ENCODE peak calls at places on chromosomes 1 and 21, in six cellular contexts. One of them, this sample, is unnamed.

GRCh38 chr1:198669023-198669698 is 30.3 kb downstream of the PTPRC start:
- DNase-seq in ELF-1: no peak
- DNase-seq in NCI-H1694: no peak
- DNase-seq in GM23248: peak; percentile 93
- DNase-seq in lung: no peak
- DNase-seq in GM10248: peak; percentile 29
- DNase-seq in this sample: peak; percentile 95

GRCh38 chr1:198880818-198881597 is 242.2 kb downstream of the PTPRC start:
- DNase-seq in lung: no peak
- DNase-seq in ELF-1: no peak
- DNase-seq in GM23248: peak; percentile 94
- DNase-seq in NCI-H1694: no peak
- DNase-seq in GM10248: no peak
- DNase-seq in this sample: no peak

GRCh38 chr1:31562707-31563360 is 13.5 kb upstream of the TINAGL1 start:
- DNase-seq in ELF-1: peak; percentile 92
- DNase-seq in GM10248: no peak
- DNase-seq in NCI-H1694: no peak
- DNase-seq in lung: no peak
- DNase-seq in GM23248: peak; percentile 29
- DNase-seq in this sample: no peak

GRCh38 chr1:244022301-244022700 is 28.8 kb upstream of the ZBTB18 start:
- DNase-seq in ELF-1: peak; percentile 83
- DNase-seq in GM23248: peak; percentile 71
- DNase-seq in NCI-H1694: no peak
- DNase-seq in lung: no peak
- DNase-seq in GM10248: no peak
- DNase-seq in this sample: no peak

GRCh38 chr1:169538998-169539871 is 47.0 kb downstream of the F5 start:
- DNase-seq in lung: no peak
- DNase-seq in ELF-1: no peak
- DNase-seq in GM23248: peak; percentile 71
- DNase-seq in GM10248: no peak
- DNase-seq in NCI-H1694: no peak
- DNase-seq in this sample: no peak

GRCh38 chr1:245751671-245752070 is 596.9 kb downstream of the KIF26B start:
- DNase-seq in lung: no peak
- DNase-seq in NCI-H1694: no peak
- DNase-seq in GM10248: no peak
- DNase-seq in ELF-1: peak; percentile 27
- DNase-seq in GM23248: no peak
- DNase-seq in this sample: no peak

GRCh38 chr1:192474080-192474683 is 101.4 kb upstream of the RGS1 start:
- DNase-seq in ELF-1: peak; percentile 19
- DNase-seq in lung: no peak
- DNase-seq in NCI-H1694: peak; percentile 42
- DNase-seq in GM10248: peak; percentile 35
- DNase-seq in GM23248: peak; percentile 79
- DNase-seq in this sample: peak; percentile 67

GRCh38 chr1:186578325-186579016 is 101.8 kb downstream of the PTGS2 start:
- DNase-seq in lung: no peak
- DNase-seq in NCI-H1694: no peak
- DNase-seq in GM23248: no peak
- DNase-seq in GM10248: no peak
- DNase-seq in ELF-1: no peak
- DNase-seq in this sample: peak; percentile 10

GRCh38 chr1:8450312-8450711 is 132.4 kb downstream of the SLC45A1 start:
- DNase-seq in GM23248: no peak
- DNase-seq in GM10248: no peak
- DNase-seq in ELF-1: no peak
- DNase-seq in NCI-H1694: no peak
- DNase-seq in lung: no peak
- DNase-seq in this sample: no peak

GRCh38 chr1:41728403-41729202 is 190.1 kb downstream of the HIVEP3 start:
- DNase-seq in ELF-1: peak; percentile 39
- DNase-seq in GM10248: peak; percentile 89
- DNase-seq in NCI-H1694: no peak
- DNase-seq in GM23248: no peak
- DNase-seq in lung: no peak
- DNase-seq in this sample: peak; percentile 95

GRCh38 chr1:197312163-197312562 is 44.1 kb downstream of the CRB1 start:
- DNase-seq in lung: no peak
- DNase-seq in GM10248: no peak
- DNase-seq in GM23248: no peak
- DNase-seq in ELF-1: no peak
- DNase-seq in NCI-H1694: no peak
- DNase-seq in this sample: no peak

GRCh38 chr1:44847786-44848185 is 4.7 kb upstream of the PTCH2 start:
- DNase-seq in GM23248: no peak
- DNase-seq in NCI-H1694: no peak
- DNase-seq in lung: no peak
- DNase-seq in GM10248: no peak
- DNase-seq in ELF-1: no peak
- DNase-seq in this sample: no peak

GRCh38 chr21:45330075-45330781 is 42.5 kb upstream of the POFUT2 start:
- DNase-seq in ELF-1: peak; percentile 94
- DNase-seq in NCI-H1694: no peak
- DNase-seq in GM23248: peak; percentile 88
- DNase-seq in lung: peak; percentile 88
- DNase-seq in GM10248: no peak
- DNase-seq in this sample: no peak

GRCh38 chr1:94666797-94667196 is 125.2 kb upstream of the F3 start:
- DNase-seq in GM10248: no peak
- DNase-seq in NCI-H1694: no peak
- DNase-seq in ELF-1: no peak
- DNase-seq in GM23248: no peak
- DNase-seq in lung: no peak
- DNase-seq in this sample: no peak

GRCh38 chr1:229848762-229849677 is 218.0 kb upstream of the GALNT2 start:
- DNase-seq in GM10248: peak; percentile 33
- DNase-seq in NCI-H1694: peak; percentile 31
- DNase-seq in ELF-1: peak; percentile 38
- DNase-seq in lung: no peak
- DNase-seq in GM23248: peak; percentile 56
- DNase-seq in this sample: peak; percentile 42

GRCh38 chr1:53133261-53134041 is 9.0 kb downstream of the SLC1A7 start:
- DNase-seq in NCI-H1694: no peak
- DNase-seq in lung: no peak
- DNase-seq in GM23248: no peak
- DNase-seq in GM10248: no peak
- DNase-seq in ELF-1: no peak
- DNase-seq in this sample: no peak

GRCh38 chr21:36113647-36114428 is 21.0 kb upstream of the CBR3 start:
- DNase-seq in NCI-H1694: no peak
- DNase-seq in ELF-1: no peak
- DNase-seq in lung: peak; percentile 88
- DNase-seq in GM10248: no peak
- DNase-seq in GM23248: no peak
- DNase-seq in this sample: peak; percentile 70

GRCh38 chr1:92567211-92567868 is 80.6 kb upstream of the GFI1 start:
- DNase-seq in lung: no peak
- DNase-seq in ELF-1: no peak
- DNase-seq in NCI-H1694: no peak
- DNase-seq in GM23248: peak; percentile 57
- DNase-seq in GM10248: no peak
- DNase-seq in this sample: no peak

GRCh38 chr1:156153362-156153761 is at the start of gene SEMA4A:
- DNase-seq in GM23248: no peak
- DNase-seq in lung: peak; percentile 76
- DNase-seq in ELF-1: peak; percentile 44
- DNase-seq in GM10248: no peak
- DNase-seq in NCI-H1694: no peak
- DNase-seq in this sample: no peak